ENCODE peak calls at places on chromosome 18, in seven cellular contexts. R is body of pancreas, T is lower lobe of right lung, P is transverse colon, G is stomach, V is Peyer's patch, M is HepG2. F is an unnamed sample. For H3K4me1, the result is how much of the 10 kb centered on the place peaks cover.

GRCh38 chr18:63292844-63293683 is 26.5 kb downstream of the BCL2 start:
- DNase-seq in V (no peak), R (no peak), G (no peak), M (no peak), T (no peak), P (peak), F (peak)

GRCh38 chr18:79523738-79524180 is 128.0 kb downstream of the NFATC1 start:
- DNase-seq in V (no peak), G (no peak), M (no peak), R (no peak), P (peak), T (no peak), F (peak)

GRCh38 chr18:44682871-44683221 is 2.2 kb downstream of the SETBP1 start:
- DNase-seq in T (no peak), P (peak), R (peak), V (no peak), M (no peak), G (peak), F (no peak)

GRCh38 chr18:47990981-47991380 is 60.5 kb upstream of the SMAD2 start:
- DNase-seq in P (no peak), T (no peak), M (no peak), G (no peak), V (no peak), R (no peak), F (peak)

GRCh38 chr18:36693931-36694661 is 134.7 kb downstream of the TPGS2 start:
- DNase-seq in R (no peak), P (no peak), G (no peak), V (no peak), M (peak), T (no peak), F (no peak)

GRCh38 chr18:56333846-56334245 is 304.5 kb downstream of the TXNL1 start:
- DNase-seq in R (no peak), T (no peak), P (no peak), M (no peak), V (no peak), G (no peak), F (no peak)

GRCh38 chr18:9831046-9831722 is 54.6 kb upstream of the TXNDC2 start:
- DNase-seq in M (no peak), R (no peak), T (no peak), G (no peak), P (no peak), V (no peak), F (no peak)

GRCh38 chr18:63949068-63949737 is at the start of gene HMSD:
- DNase-seq in P (peak), M (no peak), R (peak), V (peak), G (peak), T (peak), F (no peak)

GRCh38 chr18:79581911-79582310 is 97.7 kb upstream of the CTDP1 start:
- DNase-seq in G (no peak), R (no peak), P (no peak), V (no peak), M (no peak), T (peak), F (no peak)

GRCh38 chr18:48010264-48010663 is 79.8 kb upstream of the SMAD2 start:
- DNase-seq in P (no peak), R (no peak), T (no peak), V (no peak), M (no peak), G (no peak), F (no peak)

GRCh38 chr18:63562284-63562683 is 20.1 kb downstream of the SERPINB12 start:
- DNase-seq in G (no peak), M (no peak), T (no peak), R (no peak), P (no peak), V (no peak), F (no peak)

GRCh38 chr18:47067648-47068047 is 32.2 kb upstream of the ELOA2 start:
- DNase-seq in G (no peak), T (no peak), P (no peak), R (no peak), V (no peak), M (no peak), F (no peak)

GRCh38 chr18:28626757-28627156 is 449.8 kb upstream of the CDH2 start:
- DNase-seq in P (no peak), R (no peak), M (no peak), V (no peak), G (no peak), T (no peak), F (no peak)

GRCh38 chr18:2627821-2628276 is 27.7 kb upstream of the SMCHD1 start:
- DNase-seq in G (no peak), P (no peak), M (peak), V (no peak), R (no peak), T (no peak), F (no peak)

GRCh38 chr18:58057291-58057965 is 13.4 kb downstream of the NEDD4L start:
- DNase-seq in R (no peak), G (no peak), P (no peak), M (no peak), T (no peak), V (no peak), F (no peak)

GRCh38 chr18:41038071-41038470 is 917.0 kb upstream of the PIK3C3 start:
- DNase-seq in T (no peak), M (no peak), G (no peak), P (no peak), R (no peak), V (no peak), F (no peak)

GRCh38 chr18:50266248-50266704 is at the start of gene CFAP53:
- DNase-seq in P (peak), T (peak), M (peak), V (peak), R (peak), G (peak), F (peak)

GRCh38 chr18:36496022-36496421 is 198.5 kb downstream of the FHOD3 start:
- DNase-seq in M (no peak), G (no peak), T (no peak), R (no peak), V (no peak), P (no peak), F (no peak)

GRCh38 chr18:27887287-27887686 is 289.6 kb downstream of the CDH2 start:
- DNase-seq in M (no peak), V (no peak), P (no peak), G (no peak), T (no peak), R (no peak), F (no peak)

GRCh38 chr18:410103-410502 is 90.4 kb downstream of the COLEC12 start:
- DNase-seq in P (no peak), G (no peak), M (no peak), T (no peak), V (no peak), R (no peak), F (no peak)

GRCh38 chr18:59085797-59086196 is 53.9 kb upstream of the SEC11C start:
- DNase-seq in V (no peak), T (no peak), P (no peak), R (no peak), G (no peak), M (no peak), F (no peak)

GRCh38 chr18:59087391-59087790 is 52.3 kb upstream of the SEC11C start:
- DNase-seq in T (no peak), P (peak), R (no peak), G (no peak), M (no peak), V (no peak), F (no peak)

GRCh38 chr18:59086522-59086921 is 53.2 kb upstream of the SEC11C start:
- DNase-seq in R (no peak), M (no peak), P (no peak), T (no peak), V (no peak), G (no peak), F (no peak)

GRCh38 chr18:59085126-59085794 is 54.4 kb upstream of the SEC11C start:
- DNase-seq in P (no peak), G (no peak), T (no peak), V (no peak), R (no peak), M (no peak), F (no peak)

GRCh38 chr18:59084286-59084779 is 55.4 kb upstream of the SEC11C start:
- DNase-seq in M (peak), R (peak), V (peak), T (peak), P (peak), G (peak), F (peak)
- H3K4me1 ChIP-seq in M (under half), R (under half), V (under half), T (under half), P (under half), G (under half), F (under half)

DNA sequence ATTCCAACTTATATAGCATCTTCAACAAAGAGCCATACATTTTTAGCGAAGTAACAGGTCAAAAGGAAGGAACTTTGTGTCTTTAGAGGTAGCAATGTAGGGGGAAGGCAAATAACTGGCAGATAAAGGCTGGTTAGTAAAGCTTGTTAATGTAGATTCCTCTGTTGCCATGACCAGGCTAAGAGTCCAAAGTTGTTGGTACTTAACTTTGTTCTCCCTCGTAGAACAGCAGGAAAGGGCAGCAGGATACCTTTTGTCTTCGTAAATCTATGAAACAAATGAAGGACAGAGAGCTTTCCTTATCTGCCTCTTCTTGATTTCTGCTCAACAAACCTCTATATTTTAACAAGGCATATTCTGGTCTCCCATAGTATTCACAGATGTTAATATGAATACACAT is 18.6 kb downstream of the ZBTB14 start:
- DNase-seq in P (no peak), M (no peak), T (no peak), V (no peak), R (no peak), G (no peak), F (no peak)
- H3K4me3 ChIP-seq in P (no peak), M (no peak), T (no peak), V (no peak), R (no peak), G (no peak), F (no peak)

GRCh38 chr18:49250819-49251388 is 209.5 kb downstream of the DYM start:
- DNase-seq in G (no peak), M (peak), P (no peak), V (no peak), T (no peak), R (no peak), F (no peak)
- TF ChIP-seq CTCF in G (no peak), M (peak), P (peak), V (no peak), T (peak), R (no peak), F (peak)

GRCh38 chr18:55317832-55318231 is 270.2 kb downstream of the TCF4 start:
- DNase-seq in R (no peak), G (no peak), V (no peak), P (no peak), T (no peak), M (no peak), F (no peak)
- H3K4me1 ChIP-seq in R (under half), G (under half), V (under half), P (under half), T (under half), M (under half), F (under half)

GRCh38 chr18:5519448-5520362 is 24.1 kb downstream of the EPB41L3 start:
- DNase-seq in R (no peak), P (no peak), T (no peak), G (no peak), V (no peak), M (no peak), F (no peak)
- H3K4me3 ChIP-seq in R (no peak), P (no peak), T (no peak), G (no peak), V (no peak), M (no peak), F (no peak)

GRCh38 chr18:7812431-7813063 is 245.4 kb downstream of the PTPRM start:
- DNase-seq in P (no peak), T (no peak), V (no peak), R (no peak), M (peak), G (no peak), F (no peak)
- TF ChIP-seq CTCF in P (no peak), T (no peak), V (no peak), R (no peak), M (no peak), G (no peak), F (no peak)